ENCODE peak calls at places on chromosomes 11 and 22, in four cellular contexts. Y, L, F and T are unnamed samples.

GRCh38 chr11:121870202-121871045 is 245.6 kb downstream of the BLID start:
- DNase-seq in Y (peak), L (no peak), F (no peak), T (no peak)

GRCh38 chr11:133228406-133229330 is 303.6 kb downstream of the OPCML start:
- DNase-seq in Y (no peak), L (no peak), F (no peak), T (peak)

GRCh38 chr11:129917231-129917630 is 21.9 kb upstream of the NFRKB start:
- DNase-seq in Y (no peak), L (no peak), F (no peak), T (no peak)

GRCh38 chr11:1410366-1411291 is 20.9 kb downstream of the BRSK2 start:
- DNase-seq in Y (no peak), L (no peak), F (no peak), T (no peak)

GRCh38 chr11:116037851-116038250 is 533.6 kb upstream of the CADM1 start:
- DNase-seq in Y (no peak), L (no peak), F (no peak), T (no peak)

GRCh38 chr11:34633990-34634725 is 13.3 kb downstream of the EHF start:
- DNase-seq in Y (peak), L (no peak), F (no peak), T (no peak)

GRCh38 chr11:124656759-124657627 is 16.5 kb downstream of the SIAE start:
- DNase-seq in Y (no peak), L (no peak), F (no peak), T (no peak)

GRCh38 chr11:100536979-100537378 is 150.1 kb upstream of the ARHGAP42 start:
- DNase-seq in Y (no peak), L (no peak), F (no peak), T (no peak)

GRCh38 chr11:72624496-72625201 is 49.6 kb downstream of the PDE2A start:
- DNase-seq in Y (no peak), L (no peak), F (no peak), T (no peak)

DNA sequence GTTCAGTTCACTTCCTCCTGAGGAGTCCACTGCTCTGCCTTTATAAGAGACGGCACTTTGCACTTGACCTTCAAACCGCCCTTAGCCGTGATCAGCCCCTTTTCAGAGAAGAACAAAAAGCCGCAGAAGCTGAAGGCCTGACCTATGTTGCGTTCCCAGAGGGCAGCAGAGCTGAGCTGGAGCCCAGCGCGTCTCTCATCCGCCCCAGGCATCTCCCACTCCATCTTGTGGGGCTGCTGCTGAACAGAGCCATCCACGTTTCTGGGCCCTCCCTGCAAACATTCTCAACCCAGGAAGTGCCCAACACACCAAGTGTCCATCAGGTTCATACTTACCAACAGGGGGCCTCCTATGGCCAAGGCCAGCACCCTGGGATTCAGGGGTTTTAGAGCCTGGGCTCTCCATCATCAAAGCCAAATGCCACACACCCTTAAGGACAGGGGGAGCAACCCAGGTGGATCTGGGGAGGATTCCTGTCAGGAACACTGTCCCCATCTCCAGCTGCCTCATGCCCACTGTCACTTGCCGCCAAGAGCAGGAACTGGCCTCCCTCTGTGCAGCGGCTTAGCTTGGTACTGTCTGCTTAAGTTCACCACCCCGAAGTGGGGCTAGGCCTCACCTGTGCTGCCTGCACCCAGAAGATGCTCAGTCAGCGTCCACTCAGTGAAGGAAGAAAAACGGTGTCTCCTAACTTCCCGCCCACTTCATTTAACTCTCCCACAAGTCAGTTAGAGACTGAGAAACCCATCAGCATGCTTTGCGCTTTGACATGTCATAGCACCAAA is 16.0 kb upstream of the EFCAB6 start:
- DNase-seq in Y (no peak), L (no peak), F (no peak), T (no peak)
- H3K4me3 ChIP-seq in Y (no peak), L (no peak), F (no peak), T (no peak)

GRCh38 chr11:64533501-64533900 is 57.5 kb upstream of the SLC22A12 start:
- DNase-seq in Y (no peak), L (no peak), F (no peak), T (no peak)

GRCh38 chr11:64536396-64536935 is 54.6 kb upstream of the SLC22A12 start:
- DNase-seq in Y (no peak), L (no peak), F (no peak), T (no peak)

GRCh38 chr11:64534391-64534801 is 56.6 kb upstream of the SLC22A12 start:
- DNase-seq in Y (no peak), L (no peak), F (no peak), T (no peak)

GRCh38 chr11:64535811-64536210 is 55.2 kb upstream of the SLC22A12 start:
- DNase-seq in Y (no peak), L (no peak), F (no peak), T (no peak)

GRCh38 chr11:64534950-64535349 is 56.1 kb upstream of the SLC22A12 start:
- DNase-seq in Y (no peak), L (no peak), F (no peak), T (no peak)
- TF ChIP-seq ATF2 in Y (no peak), L (no peak), F (no peak), T (no peak)

GRCh38 chr22:47976219-47976618 is 1213.8 kb downstream of the TBC1D22A start:
- DNase-seq in Y (no peak), L (no peak), F (no peak), T (no peak)
- H3K4me3 ChIP-seq in Y (no peak), L (no peak), F (no peak), T (no peak)

DNA sequence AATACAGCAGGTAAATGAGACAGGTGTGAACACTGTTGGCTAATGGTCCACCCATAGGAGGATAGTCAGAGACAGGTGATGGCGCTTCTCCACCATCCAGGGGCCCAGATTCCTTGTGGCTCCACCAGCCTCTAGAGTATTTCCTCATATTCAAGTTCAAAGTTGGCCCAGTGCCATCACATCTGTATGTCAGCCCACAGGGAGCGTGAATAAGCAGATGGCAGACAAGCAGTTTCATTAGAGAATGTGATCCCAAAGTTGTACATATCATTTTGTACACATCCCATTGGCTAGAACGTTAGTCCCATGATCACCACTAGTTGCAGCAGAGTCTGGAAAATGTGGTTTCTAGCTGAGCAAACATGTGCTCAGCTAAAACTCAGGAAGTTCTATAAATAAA is 11.0 kb upstream of the CWF19L2 start:
- DNase-seq in Y (no peak), L (no peak), F (peak), T (no peak)
- TF ChIP-seq ATF2 in Y (no peak), L (no peak), F (no peak), T (no peak)

GRCh38 chr11:8917157-8917820 is 6.3 kb downstream of the AKIP1 start:
- DNase-seq in Y (peak), L (no peak), F (no peak), T (no peak)

GRCh38 chr11:8910662-8911039 is 338 bp upstream of the AKIP1 start:
- DNase-seq in Y (no peak), L (no peak), F (no peak), T (no peak)

GRCh38 chr11:8911040-8911823 is at the start of gene AKIP1:
- DNase-seq in Y (peak), L (peak), F (peak), T (peak)

GRCh38 chr11:8914661-8915018 is 3.7 kb downstream of the AKIP1 start:
- DNase-seq in Y (no peak), L (no peak), F (no peak), T (no peak)

GRCh38 chr11:8913961-8914660 is 3.1 kb downstream of the AKIP1 start:
- DNase-seq in Y (peak), L (no peak), F (peak), T (peak)
- H3K4me3 ChIP-seq in Y (no peak), L (peak), F (no peak), T (no peak)

GRCh38 chr22:18075101-18075730 is 2.6 kb upstream of the PEX26 start:
- DNase-seq in Y (no peak), L (no peak), F (no peak), T (no peak)
- TF ChIP-seq ATF2 in Y (no peak), L (no peak), F (no peak), T (no peak)